ENCODE peak calls at places on chromosomes 2 and 18, in eight cellular contexts. N is GM18507, H is cerebellar nuclear complex, L is NCI-H1105, I is HTR-8/SVneo, O is G401, Q is heart right ventricle, D is AG08395. S is an unnamed sample.

GRCh38 chr2:64632855-64633819 is 20.6 kb downstream of the SERTAD2 start:
- DNase-seq in N (no peak), H (no peak), L (no peak), I (no peak), O (no peak), Q (no peak), D (peak), S (no peak)

GRCh38 chr2:38039111-38039510 is 36.8 kb downstream of the CYP1B1 start:
- DNase-seq in N (no peak), H (no peak), L (no peak), I (no peak), O (no peak), Q (no peak), D (no peak), S (no peak)

GRCh38 chr2:203918264-203918663 is 18.3 kb upstream of the ICOS start:
- DNase-seq in N (no peak), H (no peak), L (no peak), I (no peak), O (no peak), Q (peak), D (no peak), S (no peak)

GRCh38 chr18:7000484-7001096 is 117.0 kb downstream of the LAMA1 start:
- DNase-seq in N (no peak), H (no peak), L (no peak), I (peak), O (peak), Q (no peak), D (peak), S (peak)

GRCh38 chr2:207746131-207746530 is 23.6 kb downstream of the FZD5 start:
- DNase-seq in N (peak), H (no peak), L (peak), I (peak), O (peak), Q (peak), D (peak), S (peak)

GRCh38 chr2:120418174-120418787 is 72.3 kb downstream of the INHBB start:
- DNase-seq in N (no peak), H (no peak), L (no peak), I (no peak), O (no peak), Q (no peak), D (no peak), S (no peak)

GRCh38 chr2:134231296-134231964 is 22.4 kb upstream of the MGAT5 start:
- DNase-seq in N (no peak), H (no peak), L (no peak), I (no peak), O (no peak), Q (no peak), D (no peak), S (no peak)

GRCh38 chr2:64634338-64635267 is 19.1 kb downstream of the SERTAD2 start:
- DNase-seq in N (no peak), H (no peak), L (no peak), I (no peak), O (no peak), Q (no peak), D (peak), S (no peak)

GRCh38 chr2:77579076-77579769 is 57.0 kb upstream of the LRRTM4 start:
- DNase-seq in N (no peak), H (no peak), L (no peak), I (no peak), O (no peak), Q (no peak), D (no peak), S (no peak)

GRCh38 chr18:24915547-24915946 is 436.4 kb downstream of the ZNF521 start:
- DNase-seq in N (no peak), H (no peak), L (no peak), I (no peak), O (no peak), Q (no peak), D (peak), S (no peak)

GRCh38 chr2:17257194-17257909 is 260.9 kb downstream of the RAD51AP2 start:
- DNase-seq in N (no peak), H (no peak), L (no peak), I (no peak), O (no peak), Q (no peak), D (no peak), S (no peak)